ENCODE peak calls at places on chromosomes 2 and 18, in seven cellular contexts. U is mammary epithelial cell, E is neural progenitor cell, Q is sigmoid colon, G is breast epithelium, J is transverse colon, H is tibial artery. S is an unnamed sample. For H3K27me3, the result is how much of the 10 kb centered on the place peaks cover.

GRCh38 chr2:52697690-52698089 is 1069.9 kb upstream of the CHAC2 start:
- DNase-seq in U (no peak), E (no peak), Q (no peak), G (no peak), J (no peak), H (no peak), S (no peak)

GRCh38 chr2:113124984-113125855 is 2.2 kb upstream of the IL1RN start:
- DNase-seq in U (no peak), E (no peak), Q (no peak), G (no peak), J (no peak), H (no peak), S (no peak)

GRCh38 chr2:236366049-236366387 is 101.8 kb upstream of the ASB18 start:
- DNase-seq in U (no peak), E (no peak), Q (no peak), G (no peak), J (no peak), H (no peak), S (no peak)

GRCh38 chr2:23452853-23453420 is 68.0 kb downstream of the KLHL29 start:
- DNase-seq in U (peak), E (no peak), Q (peak), G (no peak), J (no peak), H (no peak), S (peak)

GRCh38 chr18:9872823-9873222 is 12.9 kb upstream of the TXNDC2 start:
- DNase-seq in U (no peak), E (no peak), Q (no peak), G (no peak), J (no peak), H (no peak), S (no peak)

GRCh38 chr18:63890950-63891304 is 3.4 kb downstream of the SERPINB2 start:
- DNase-seq in U (no peak), E (no peak), Q (no peak), G (no peak), J (no peak), H (no peak), S (no peak)

GRCh38 chr2:101803128-101803527 is 105.6 kb downstream of the MAP4K4 start:
- DNase-seq in U (peak), E (no peak), Q (no peak), G (no peak), J (no peak), H (no peak), S (no peak)

GRCh38 chr18:25561923-25562322 is 210.0 kb upstream of the ZNF521 start:
- DNase-seq in U (peak), E (peak), Q (no peak), G (no peak), J (peak), H (no peak), S (no peak)

GRCh38 chr18:3836483-3836882 is 386.5 kb downstream of the TGIF1 start:
- DNase-seq in U (no peak), E (peak), Q (no peak), G (no peak), J (no peak), H (no peak), S (no peak)

GRCh38 chr2:27370816-27371620 is 602 bp downstream of the SNX17 start:
- DNase-seq in U (peak), E (no peak), Q (peak), G (no peak), J (peak), H (no peak), S (peak)

GRCh38 chr2:207161247-207161646 is 4.5 kb downstream of the KLF7 start:
- DNase-seq in U (no peak), E (no peak), Q (no peak), G (no peak), J (no peak), H (no peak), S (no peak)

GRCh38 chr18:70397259-70397925 is 108.5 kb downstream of the SOCS6 start:
- DNase-seq in U (peak), E (no peak), Q (no peak), G (no peak), J (no peak), H (no peak), S (no peak)

GRCh38 chr2:589551-589950 is 87.7 kb downstream of the TMEM18 start:
- DNase-seq in U (no peak), E (no peak), Q (no peak), G (no peak), J (no peak), H (no peak), S (no peak)

GRCh38 chr2:168166902-168167510 is 80.4 kb downstream of the STK39 start:
- DNase-seq in U (peak), E (no peak), Q (no peak), G (no peak), J (no peak), H (no peak), S (no peak)

GRCh38 chr18:8720141-8720540 is 14.8 kb downstream of the MTCL1 start:
- DNase-seq in U (no peak), E (no peak), Q (no peak), G (no peak), J (no peak), H (no peak), S (no peak)
- H3K4me3 ChIP-seq in U (no peak), E (no peak), Q (no peak), G (no peak), J (no peak), H (no peak), S (no peak)

GRCh38 chr18:12422936-12423335 is 15.2 kb downstream of the PRELID3A start:
- DNase-seq in U (no peak), E (peak), Q (no peak), G (no peak), J (no peak), H (no peak), S (no peak)
- TF ChIP-seq CTCF in U (no peak), E (peak), Q (no peak), G (no peak), J (no peak), H (no peak), S (peak)

GRCh38 chr2:175010848-175011254 is 5.7 kb upstream of the CHN1 start:
- DNase-seq in U (no peak), E (no peak), Q (no peak), G (no peak), J (no peak), H (no peak), S (no peak)
- H3K27me3 ChIP-seq in U (under half), E (under half), Q (under half), G (under half), J (under half), H (under half), S (under half)

DNA sequence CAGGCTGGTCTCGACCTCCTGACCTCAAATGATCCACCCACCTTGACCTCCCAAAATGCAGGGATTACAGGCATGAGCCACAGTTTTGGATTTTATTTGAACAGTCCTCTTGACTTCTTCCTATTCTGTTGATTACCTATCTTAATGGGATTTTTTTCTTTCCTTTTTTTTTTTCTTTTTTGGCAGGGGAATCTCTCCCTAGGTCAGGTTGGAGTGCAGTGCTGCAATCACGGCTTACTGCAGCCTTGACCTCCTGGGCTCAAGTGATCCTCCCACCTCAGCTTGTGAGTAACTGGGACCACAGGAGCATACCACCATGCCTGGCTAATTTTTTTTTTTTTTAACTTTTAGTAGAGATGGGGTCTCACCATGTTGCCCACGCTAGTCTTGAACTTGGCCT is 2.8 kb downstream of the MTHFD2 start:
- DNase-seq in U (no peak), E (no peak), Q (no peak), G (no peak), J (no peak), H (no peak), S (no peak)
- H3K4me3 ChIP-seq in U (no peak), E (no peak), Q (no peak), G (no peak), J (no peak), H (peak), S (peak)

S was measured in GM06990.